ENCODE peak calls at places on chromosomes 11 and 22, in six cellular contexts. One of them, this sample, is unnamed.

GRCh38 chr11:7904910-7905309 is 26.2 kb downstream of the OR10A6 start:
- DNase-seq in tibial artery: no peak
- DNase-seq in ovary: no peak
- DNase-seq in transverse colon: no peak
- DNase-seq in fibroblast of pulmonary artery: peak
- DNase-seq in trophoblast cell: no peak
- DNase-seq in this sample: no peak

GRCh38 chr11:208177-208916 is 839 bp downstream of the RIC8A start:
- DNase-seq in tibial artery: peak
- DNase-seq in ovary: peak
- DNase-seq in transverse colon: peak
- DNase-seq in fibroblast of pulmonary artery: peak
- DNase-seq in trophoblast cell: peak
- DNase-seq in this sample: peak

GRCh38 chr11:60957188-60957587 is 5.2 kb upstream of the SLC15A3 start:
- DNase-seq in tibial artery: no peak
- DNase-seq in ovary: peak
- DNase-seq in transverse colon: no peak
- DNase-seq in fibroblast of pulmonary artery: peak
- DNase-seq in trophoblast cell: no peak
- DNase-seq in this sample: no peak

GRCh38 chr11:101770648-101771047 is 144.2 kb upstream of the CEP126 start:
- DNase-seq in tibial artery: no peak
- DNase-seq in ovary: no peak
- DNase-seq in transverse colon: no peak
- DNase-seq in fibroblast of pulmonary artery: no peak
- DNase-seq in trophoblast cell: no peak
- DNase-seq in this sample: no peak

GRCh38 chr11:110921742-110922200 is 209.5 kb upstream of the ARHGAP20 start:
- DNase-seq in tibial artery: no peak
- DNase-seq in ovary: peak
- DNase-seq in transverse colon: no peak
- DNase-seq in fibroblast of pulmonary artery: peak
- DNase-seq in trophoblast cell: no peak
- DNase-seq in this sample: no peak

GRCh38 chr22:17767236-17768065 is 6.8 kb downstream of the BID start:
- DNase-seq in tibial artery: no peak
- DNase-seq in ovary: no peak
- DNase-seq in transverse colon: no peak
- DNase-seq in fibroblast of pulmonary artery: no peak
- DNase-seq in trophoblast cell: no peak
- DNase-seq in this sample: no peak

GRCh38 chr11:77752518-77752917 is 68.0 kb downstream of the RSF1 start:
- DNase-seq in tibial artery: no peak
- DNase-seq in ovary: no peak
- DNase-seq in transverse colon: no peak
- DNase-seq in fibroblast of pulmonary artery: no peak
- DNase-seq in trophoblast cell: peak
- DNase-seq in this sample: no peak

GRCh38 chr11:65586676-65587075 is 8.9 kb downstream of the KCNK7 start:
- DNase-seq in tibial artery: no peak
- DNase-seq in ovary: no peak
- DNase-seq in transverse colon: no peak
- DNase-seq in fibroblast of pulmonary artery: peak
- DNase-seq in trophoblast cell: no peak
- DNase-seq in this sample: peak

GRCh38 chr11:17351510-17352176 is at the start of gene NCR3LG1:
- DNase-seq in tibial artery: peak
- DNase-seq in ovary: peak
- DNase-seq in transverse colon: peak
- DNase-seq in fibroblast of pulmonary artery: peak
- DNase-seq in trophoblast cell: peak
- DNase-seq in this sample: no peak

GRCh38 chr11:44235765-44236201 is 74.2 kb downstream of the ALX4 start:
- DNase-seq in tibial artery: no peak
- DNase-seq in ovary: no peak
- DNase-seq in transverse colon: no peak
- DNase-seq in fibroblast of pulmonary artery: peak
- DNase-seq in trophoblast cell: no peak
- DNase-seq in this sample: no peak

GRCh38 chr11:78397398-78397797 is 20.2 kb downstream of the GAB2 start:
- DNase-seq in tibial artery: no peak
- DNase-seq in ovary: no peak
- DNase-seq in transverse colon: no peak
- DNase-seq in fibroblast of pulmonary artery: no peak
- DNase-seq in trophoblast cell: no peak
- DNase-seq in this sample: peak

GRCh38 chr11:96079691-96080090 is 155.8 kb upstream of the MTMR2 start:
- DNase-seq in tibial artery: no peak
- DNase-seq in ovary: no peak
- DNase-seq in transverse colon: no peak
- DNase-seq in fibroblast of pulmonary artery: no peak
- DNase-seq in trophoblast cell: no peak
- DNase-seq in this sample: no peak

GRCh38 chr11:19892876-19893275 is 180.2 kb downstream of the NAV2 start:
- DNase-seq in tibial artery: no peak
- DNase-seq in ovary: no peak
- DNase-seq in transverse colon: no peak
- DNase-seq in fibroblast of pulmonary artery: peak
- DNase-seq in trophoblast cell: no peak
- DNase-seq in this sample: no peak

GRCh38 chr22:27794244-27794643 is 7.3 kb downstream of the MN1 start:
- DNase-seq in tibial artery: no peak
- DNase-seq in ovary: no peak
- DNase-seq in transverse colon: no peak
- DNase-seq in fibroblast of pulmonary artery: no peak
- DNase-seq in trophoblast cell: no peak
- DNase-seq in this sample: no peak

GRCh38 chr22:27795053-27795452 is 6.5 kb downstream of the MN1 start:
- DNase-seq in tibial artery: no peak
- DNase-seq in ovary: peak
- DNase-seq in transverse colon: no peak
- DNase-seq in fibroblast of pulmonary artery: no peak
- DNase-seq in trophoblast cell: no peak
- DNase-seq in this sample: no peak

GRCh38 chr22:27797793-27798525 is 3.6 kb downstream of the MN1 start:
- DNase-seq in tibial artery: no peak
- DNase-seq in ovary: no peak
- DNase-seq in transverse colon: no peak
- DNase-seq in fibroblast of pulmonary artery: no peak
- DNase-seq in trophoblast cell: no peak
- DNase-seq in this sample: no peak

GRCh38 chr22:27796829-27797792 is 4.4 kb downstream of the MN1 start:
- DNase-seq in tibial artery: no peak
- DNase-seq in ovary: no peak
- DNase-seq in transverse colon: no peak
- DNase-seq in fibroblast of pulmonary artery: no peak
- DNase-seq in trophoblast cell: no peak
- DNase-seq in this sample: no peak

GRCh38 chr22:27796118-27796517 is 5.4 kb downstream of the MN1 start:
- DNase-seq in tibial artery: no peak
- DNase-seq in ovary: peak
- DNase-seq in transverse colon: no peak
- DNase-seq in fibroblast of pulmonary artery: no peak
- DNase-seq in trophoblast cell: no peak
- DNase-seq in this sample: no peak
- H3K4me3 ChIP-seq in tibial artery: peak
- H3K4me3 ChIP-seq in ovary: no peak
- H3K4me3 ChIP-seq in transverse colon: no peak
- H3K4me3 ChIP-seq in fibroblast of pulmonary artery: peak
- H3K4me3 ChIP-seq in trophoblast cell: no peak
- H3K4me3 ChIP-seq in this sample: no peak

DNA sequence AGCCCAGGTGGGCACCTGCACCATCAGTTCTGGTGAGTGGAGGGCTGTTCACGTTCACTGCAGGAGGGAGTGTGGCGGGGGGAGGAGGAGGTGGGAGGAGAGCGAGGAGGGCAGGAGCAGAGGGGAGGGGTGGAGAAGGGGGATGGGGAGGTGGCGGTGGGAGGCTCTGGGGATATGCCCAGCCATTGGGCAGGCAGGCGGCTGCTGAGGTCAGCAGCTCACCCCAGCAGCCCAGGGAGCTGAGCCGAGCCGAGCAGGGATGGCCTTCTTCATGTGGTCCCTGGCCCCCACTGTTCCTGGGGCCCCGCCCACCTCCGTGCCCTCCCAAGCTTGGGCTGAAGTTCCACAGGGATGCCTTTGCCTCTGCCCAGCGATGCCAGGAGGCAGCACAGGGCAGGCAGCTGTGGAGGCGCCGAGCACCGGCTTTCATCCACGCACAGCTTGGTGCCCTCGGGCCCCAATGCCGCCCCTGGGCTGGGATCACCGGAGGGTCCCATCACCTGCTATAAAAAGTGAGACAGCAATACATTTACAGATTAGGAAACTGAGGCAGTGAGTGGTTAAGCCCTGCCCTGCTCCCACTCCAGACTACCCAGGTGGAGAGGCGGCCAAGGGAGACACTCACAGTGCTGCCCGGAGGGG is 21.6 kb downstream of the RTN4R start:
- DNase-seq in tibial artery: no peak
- DNase-seq in ovary: no peak
- DNase-seq in transverse colon: no peak
- DNase-seq in fibroblast of pulmonary artery: no peak
- DNase-seq in trophoblast cell: no peak
- DNase-seq in this sample: no peak
- H3K4me3 ChIP-seq in tibial artery: no peak
- H3K4me3 ChIP-seq in ovary: no peak
- H3K4me3 ChIP-seq in transverse colon: no peak
- H3K4me3 ChIP-seq in fibroblast of pulmonary artery: no peak
- H3K4me3 ChIP-seq in trophoblast cell: no peak
- H3K4me3 ChIP-seq in this sample: no peak

DNA sequence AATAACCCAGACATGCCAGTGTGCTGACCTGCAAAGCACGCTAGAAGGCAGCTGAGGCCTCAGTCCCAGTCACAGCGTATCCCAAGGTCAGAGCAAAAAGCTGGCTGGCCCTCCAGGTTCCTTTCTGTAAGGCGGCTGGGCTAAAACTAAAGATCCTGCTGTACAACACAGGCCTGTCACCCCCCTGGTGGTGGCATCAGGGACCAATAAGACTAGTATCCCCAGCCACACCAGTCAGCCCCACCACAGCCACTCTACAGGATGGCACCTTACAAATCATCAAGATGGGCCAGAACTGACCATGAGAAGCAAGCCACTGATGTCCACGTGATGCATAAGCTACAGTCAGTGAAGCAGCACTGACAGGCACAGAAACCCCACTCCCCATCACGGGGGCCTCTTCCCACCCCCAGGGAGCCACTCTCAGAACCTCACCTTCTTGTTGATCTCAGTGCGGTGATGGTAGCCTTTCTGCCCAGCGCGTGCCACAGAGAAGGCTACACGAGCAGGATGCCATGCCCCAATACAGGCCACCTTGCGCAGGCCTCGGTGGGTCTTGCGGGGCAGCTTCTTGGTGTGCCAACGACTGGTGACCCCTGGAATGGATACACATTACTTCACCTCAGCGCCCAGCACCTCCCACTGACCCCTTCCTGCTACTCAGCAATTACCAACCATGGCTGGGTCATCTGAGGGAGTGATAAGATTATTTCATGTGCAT is 5.0 kb downstream of the RPL3 start:
- DNase-seq in tibial artery: no peak
- DNase-seq in ovary: no peak
- DNase-seq in transverse colon: no peak
- DNase-seq in fibroblast of pulmonary artery: no peak
- DNase-seq in trophoblast cell: no peak
- DNase-seq in this sample: no peak
- H3K4me3 ChIP-seq in tibial artery: no peak
- H3K4me3 ChIP-seq in ovary: no peak
- H3K4me3 ChIP-seq in transverse colon: no peak
- H3K4me3 ChIP-seq in fibroblast of pulmonary artery: peak
- H3K4me3 ChIP-seq in trophoblast cell: peak
- H3K4me3 ChIP-seq in this sample: no peak

GRCh38 chr11:72081856-72082255 is 1.2 kb downstream of the LRRC51 start:
- DNase-seq in tibial artery: no peak
- DNase-seq in ovary: no peak
- DNase-seq in transverse colon: no peak
- DNase-seq in fibroblast of pulmonary artery: no peak
- DNase-seq in trophoblast cell: peak
- DNase-seq in this sample: no peak
- H3K4me3 ChIP-seq in tibial artery: no peak
- H3K4me3 ChIP-seq in ovary: no peak
- H3K4me3 ChIP-seq in transverse colon: no peak
- H3K4me3 ChIP-seq in fibroblast of pulmonary artery: no peak
- H3K4me3 ChIP-seq in trophoblast cell: no peak
- H3K4me3 ChIP-seq in this sample: no peak

GRCh38 chr11:64010783-64011182 is 24.5 kb downstream of the OTUB1 start:
- DNase-seq in tibial artery: no peak
- DNase-seq in ovary: no peak
- DNase-seq in transverse colon: no peak
- DNase-seq in fibroblast of pulmonary artery: no peak
- DNase-seq in trophoblast cell: no peak
- DNase-seq in this sample: no peak
- H3K4me3 ChIP-seq in tibial artery: no peak
- H3K4me3 ChIP-seq in ovary: no peak
- H3K4me3 ChIP-seq in transverse colon: no peak
- H3K4me3 ChIP-seq in fibroblast of pulmonary artery: no peak
- H3K4me3 ChIP-seq in trophoblast cell: no peak
- H3K4me3 ChIP-seq in this sample: no peak

GRCh38 chr22:38462960-38463784 is 4.7 kb upstream of the KDELR3 start:
- DNase-seq in tibial artery: no peak
- DNase-seq in ovary: no peak
- DNase-seq in transverse colon: no peak
- DNase-seq in fibroblast of pulmonary artery: no peak
- DNase-seq in trophoblast cell: peak
- DNase-seq in this sample: no peak

GRCh38 chr22:38460367-38460952 is 5.5 kb upstream of the KCNJ4 start:
- DNase-seq in tibial artery: no peak
- DNase-seq in ovary: no peak
- DNase-seq in transverse colon: no peak
- DNase-seq in fibroblast of pulmonary artery: no peak
- DNase-seq in trophoblast cell: no peak
- DNase-seq in this sample: no peak

GRCh38 chr22:38464992-38465672 is 2.8 kb upstream of the KDELR3 start:
- DNase-seq in tibial artery: no peak
- DNase-seq in ovary: no peak
- DNase-seq in transverse colon: no peak
- DNase-seq in fibroblast of pulmonary artery: no peak
- DNase-seq in trophoblast cell: no peak
- DNase-seq in this sample: no peak

GRCh38 chr22:38461057-38461413 is 6.0 kb upstream of the KCNJ4 start:
- DNase-seq in tibial artery: no peak
- DNase-seq in ovary: no peak
- DNase-seq in transverse colon: no peak
- DNase-seq in fibroblast of pulmonary artery: no peak
- DNase-seq in trophoblast cell: no peak
- DNase-seq in this sample: no peak

GRCh38 chr22:38461414-38462081 is 6.3 kb upstream of the KDELR3 start:
- DNase-seq in tibial artery: peak
- DNase-seq in ovary: peak
- DNase-seq in transverse colon: peak
- DNase-seq in fibroblast of pulmonary artery: peak
- DNase-seq in trophoblast cell: peak
- DNase-seq in this sample: peak
- H3K4me3 ChIP-seq in tibial artery: peak
- H3K4me3 ChIP-seq in ovary: no peak
- H3K4me3 ChIP-seq in transverse colon: no peak
- H3K4me3 ChIP-seq in fibroblast of pulmonary artery: no peak
- H3K4me3 ChIP-seq in trophoblast cell: no peak
- H3K4me3 ChIP-seq in this sample: no peak